ENCODE peak calls at places on chromosomes 13 and 19, in seven cellular contexts. L is mesenchymal stem cell, J is neuronal stem cell, K is mesendoderm, T is H1, H is H9, F is trophoblast cell. U is an unnamed sample.

GRCh38 chr19:32330149-32330548 is 15.3 kb upstream of the ZNF507 start:
- DNase-seq in L (no peak), J (no peak), K (peak), T (no peak), H (no peak), F (no peak), U (no peak)

GRCh38 chr13:110062077-110062776 is 244.7 kb downstream of the COL4A1 start:
- DNase-seq in L (no peak), J (no peak), K (no peak), T (no peak), H (no peak), F (no peak), U (peak)

GRCh38 chr19:37778613-37779138 is 710 bp downstream of the ZNF573 start:
- DNase-seq in L (peak), J (peak), K (peak), T (no peak), H (no peak), F (peak), U (peak)

GRCh38 chr13:26449063-26449848 is 108.2 kb upstream of the WASF3 start:
- DNase-seq in L (no peak), J (no peak), K (no peak), T (no peak), H (no peak), F (peak), U (peak)

GRCh38 chr19:13181747-13182388 is 31.7 kb downstream of the IER2 start:
- DNase-seq in L (peak), J (no peak), K (no peak), T (no peak), H (no peak), F (no peak), U (peak)

GRCh38 chr13:30422056-30422914 is at the start of gene UBE2L5:
- DNase-seq in L (peak), J (peak), K (peak), T (no peak), H (peak), F (peak), U (peak)

GRCh38 chr19:1266116-1266817 is 2.9 kb upstream of the CIRBP start:
- DNase-seq in L (peak), J (peak), K (peak), T (no peak), H (peak), F (peak), U (peak)

GRCh38 chr13:112042496-112042895 is 24.5 kb upstream of the SOX1 start:
- DNase-seq in L (no peak), J (no peak), K (peak), T (no peak), H (peak), F (no peak), U (no peak)

GRCh38 chr13:59746291-59746962 is 417.3 kb downstream of the DIAPH3 start:
- DNase-seq in L (no peak), J (no peak), K (no peak), T (no peak), H (no peak), F (no peak), U (peak)

GRCh38 chr13:80339841-80340642 is 884 bp downstream of the SPRY2 start:
- DNase-seq in L (peak), J (peak), K (peak), T (no peak), H (no peak), F (peak), U (peak)

GRCh38 chr13:94168784-94169512 is 310.5 kb downstream of the DCT start:
- DNase-seq in L (no peak), J (no peak), K (no peak), T (no peak), H (no peak), F (no peak), U (peak)

GRCh38 chr19:37691881-37692504 is 27.6 kb downstream of the ZNF607 start:
- DNase-seq in L (peak), J (peak), K (peak), T (peak), H (peak), F (peak), U (peak)

GRCh38 chr19:577439-578392 is 5.3 kb downstream of the BSG start:
- DNase-seq in L (no peak), J (no peak), K (no peak), T (no peak), H (no peak), F (no peak), U (no peak)

GRCh38 chr13:29774830-29775229 is 75.6 kb downstream of the UBL3 start:
- DNase-seq in L (no peak), J (no peak), K (no peak), T (no peak), H (no peak), F (no peak), U (no peak)

GRCh38 chr13:99275093-99275469 is 16.9 kb upstream of the GPR18 start:
- DNase-seq in L (peak), J (no peak), K (no peak), T (no peak), H (no peak), F (no peak), U (peak)

GRCh38 chr19:39506944-39507714 is 7.8 kb upstream of the SELENOV start:
- DNase-seq in L (peak), J (peak), K (peak), T (peak), H (peak), F (peak), U (peak)

GRCh38 chr19:9671654-9672053 is 3.2 kb downstream of the ZNF562 start:
- DNase-seq in L (no peak), J (no peak), K (no peak), T (no peak), H (no peak), F (no peak), U (no peak)

GRCh38 chr19:13984875-13985741 is 21.0 kb downstream of the RFX1 start:
- DNase-seq in L (no peak), J (no peak), K (no peak), T (no peak), H (no peak), F (no peak), U (no peak)

GRCh38 chr13:65943711-65944110 is 1286.4 kb downstream of the PCDH9 start:
- DNase-seq in L (no peak), J (no peak), K (no peak), T (no peak), H (no peak), F (no peak), U (no peak)

GRCh38 chr13:46369506-46370268 is 17.4 kb downstream of the RUBCNL start:
- DNase-seq in L (peak), J (no peak), K (no peak), T (no peak), H (no peak), F (peak), U (peak)

GRCh38 chr13:104098421-104098820 is 1032.2 kb upstream of the SLC10A2 start:
- DNase-seq in L (no peak), J (no peak), K (no peak), T (no peak), H (no peak), F (no peak), U (no peak)

GRCh38 chr19:1300744-1301490 is 15.2 kb downstream of the EFNA2 start:
- DNase-seq in L (no peak), J (no peak), K (no peak), T (no peak), H (no peak), F (no peak), U (no peak)

GRCh38 chr13:84864341-84864740 is 934.9 kb downstream of the SLITRK6 start:
- DNase-seq in L (no peak), J (no peak), K (no peak), T (no peak), H (no peak), F (no peak), U (no peak)

GRCh38 chr19:7673995-7674667 is 2.8 kb upstream of the MCEMP1 start:
- DNase-seq in L (peak), J (no peak), K (peak), T (no peak), H (peak), F (peak), U (peak)

GRCh38 chr13:91693466-91693865 is 295.0 kb downstream of the GPC5 start:
- DNase-seq in L (no peak), J (no peak), K (no peak), T (no peak), H (no peak), F (no peak), U (no peak)

DNA sequence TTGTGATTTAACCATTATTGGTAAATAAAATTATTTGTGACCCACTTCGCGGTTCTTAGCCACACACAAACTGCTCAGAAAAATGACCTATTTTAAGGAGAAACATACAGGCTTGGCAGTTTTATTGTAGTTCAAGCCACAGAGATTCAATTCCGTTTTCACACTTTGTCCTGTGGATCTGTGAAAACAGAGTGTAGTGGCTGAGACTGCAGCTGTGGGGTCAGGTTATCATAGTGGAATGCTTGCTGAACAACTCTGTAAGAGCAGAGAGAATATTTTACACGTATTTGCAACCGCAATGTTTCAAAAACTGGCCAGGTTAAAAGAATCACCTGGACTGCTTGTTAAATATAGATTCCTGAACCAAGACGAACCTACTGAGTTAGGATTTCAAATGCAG is 292.5 kb downstream of the GPC5 start:
- DNase-seq in L (no peak), J (no peak), K (no peak), T (no peak), H (no peak), F (no peak), U (no peak)
- H2BK5ac ChIP-seq in L (no peak), J (no peak), K (no peak), T (no peak), H (no peak), F (no peak), U (no peak)

GRCh38 chr19:51311388-51312257 is at the start of gene IGLON5:
- DNase-seq in L (no peak), J (peak), K (peak), T (no peak), H (peak), F (no peak), U (no peak)
- H3K4me2 ChIP-seq in L (no peak), J (peak), K (peak), T (peak), H (peak), F (peak), U (no peak)

GRCh38 chr19:43505941-43506340 is 1.4 kb upstream of the PHLDB3 start:
- DNase-seq in L (no peak), J (no peak), K (no peak), T (no peak), H (no peak), F (no peak), U (no peak)
- H2BK5ac ChIP-seq in L (no peak), J (no peak), K (no peak), T (no peak), H (no peak), F (no peak), U (no peak)

GRCh38 chr13:64311112-64311511 is 2895.5 kb upstream of the PCDH20 start:
- DNase-seq in L (no peak), J (no peak), K (no peak), T (no peak), H (no peak), F (no peak), U (no peak)
- H3K4me2 ChIP-seq in L (no peak), J (no peak), K (no peak), T (no peak), H (no peak), F (no peak), U (no peak)

U was measured in IMR-90.